ENCODE peak calls at places on chromosome 14, in five cellular contexts. J is colonic mucosa, P is BJ, W is choroid plexus epithelial cell, G is transverse colon. U is an unnamed sample.

GRCh38 chr14:96997269-96997668 is 200.1 kb downstream of the VRK1 start:
- DNase-seq in J (no peak), P (no peak), W (no peak), G (no peak), U (no peak)

GRCh38 chr14:77868552-77869300 is 68.8 kb downstream of the ADCK1 start:
- DNase-seq in J (no peak), P (no peak), W (no peak), G (no peak), U (no peak)

GRCh38 chr14:69610859-69611263 is 535 bp upstream of the SUSD6 start:
- DNase-seq in J (no peak), P (no peak), W (peak), G (no peak), U (no peak)

GRCh38 chr14:49950275-49951250 is 57.7 kb downstream of the ARF6 start:
- DNase-seq in J (peak), P (no peak), W (no peak), G (peak), U (no peak)

GRCh38 chr14:75191100-75191499 is 14.7 kb upstream of the TMED10 start:
- DNase-seq in J (no peak), P (no peak), W (no peak), G (no peak), U (no peak)

GRCh38 chr14:91453744-91454143 is 36.1 kb upstream of the CCDC88C start:
- DNase-seq in J (peak), P (no peak), W (no peak), G (peak), U (no peak)

GRCh38 chr14:77125275-77126073 is 16.1 kb downstream of the ZDHHC22 start:
- DNase-seq in J (no peak), P (no peak), W (no peak), G (no peak), U (no peak)

GRCh38 chr14:89543420-89543790 is 126.4 kb upstream of the FOXN3 start:
- DNase-seq in J (no peak), P (no peak), W (no peak), G (no peak), U (no peak)

GRCh38 chr14:32252030-32252670 is 49.1 kb upstream of the RNU6-8 start:
- DNase-seq in J (peak), P (no peak), W (peak), G (peak), U (peak)

GRCh38 chr14:25607095-25607657 is 557.2 kb upstream of the STXBP6 start:
- DNase-seq in J (no peak), P (no peak), W (no peak), G (no peak), U (no peak)

GRCh38 chr14:73264896-73265720 is 27.8 kb downstream of the PAPLN start:
- DNase-seq in J (no peak), P (no peak), W (no peak), G (no peak), U (no peak)

GRCh38 chr14:105898482-105899010 is 372.2 kb downstream of the TMEM121 start:
- DNase-seq in J (no peak), P (no peak), W (no peak), G (no peak), U (no peak)

DNA sequence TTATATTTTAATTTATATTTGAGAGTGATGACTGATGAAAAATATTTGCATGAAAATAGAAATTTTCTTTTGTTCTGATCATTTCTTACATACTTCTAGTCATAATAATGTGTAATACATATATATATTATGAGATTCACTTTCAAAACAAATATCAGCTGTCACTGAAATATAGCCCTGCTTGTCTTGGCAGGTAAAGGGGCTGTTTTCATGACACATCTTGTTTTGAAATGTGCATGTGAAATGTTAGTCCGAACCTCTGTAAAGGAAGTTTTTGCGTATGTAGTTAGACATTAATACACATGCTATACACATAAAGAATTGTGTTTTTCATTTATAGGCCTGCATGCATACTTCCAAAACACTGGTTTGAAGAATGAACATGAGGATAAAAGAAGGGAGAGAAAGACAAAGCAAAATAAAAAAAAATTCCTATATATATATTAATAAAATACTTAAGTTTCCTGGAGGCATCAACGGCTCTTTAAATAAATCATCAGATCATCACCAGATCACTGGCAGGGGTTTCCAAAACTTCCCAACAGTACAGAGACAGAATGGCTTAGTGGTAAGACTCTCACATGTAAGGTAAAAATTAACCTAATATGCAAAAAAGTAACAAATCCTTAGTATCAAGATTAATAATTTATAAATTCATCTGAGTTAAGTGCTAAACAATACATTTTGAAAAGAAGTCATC is 60.0 kb downstream of the SEL1L start:
- DNase-seq in J (no peak), P (no peak), W (no peak), G (no peak), U (no peak)
- H3K4me3 ChIP-seq in J (no peak), P (no peak), W (no peak), G (no peak), U (no peak)

DNA sequence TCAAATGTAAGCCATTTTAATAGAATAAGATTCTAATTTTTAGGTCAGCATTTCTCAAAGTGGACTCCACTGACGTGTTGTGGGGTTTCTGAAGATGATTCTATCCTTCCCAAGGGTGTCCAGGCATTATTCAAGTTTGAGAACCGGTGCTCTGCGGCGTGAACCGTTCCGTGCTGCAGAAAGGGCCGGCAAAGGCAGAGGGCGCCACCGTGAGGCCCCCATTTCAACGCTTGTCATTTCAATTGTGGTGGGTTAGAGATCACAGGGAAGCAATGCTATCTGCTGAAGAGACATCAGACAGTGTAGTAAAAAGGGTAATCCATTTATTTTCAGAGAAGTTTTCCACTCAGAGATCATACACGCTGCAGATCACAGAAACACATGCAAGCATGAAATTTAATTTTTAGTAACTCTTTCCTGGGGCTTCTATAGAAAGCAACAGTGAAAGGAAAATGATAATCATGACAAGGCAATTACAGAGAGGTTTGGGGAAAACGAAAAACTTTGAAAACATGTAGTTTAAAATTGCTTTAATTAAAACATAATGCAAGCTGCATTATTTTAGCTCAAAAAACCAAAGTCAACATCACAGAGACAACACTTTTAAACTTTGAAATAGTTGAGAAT is 201.7 kb downstream of the EXOC5 start:
- DNase-seq in J (peak), P (no peak), W (peak), G (peak), U (no peak)
- TF ChIP-seq CTCF in J (peak), P (peak), W (peak), G (peak), U (peak)

GRCh38 chr14:59585891-59586554 is 9.4 kb upstream of the CCDC175 start:
- DNase-seq in J (no peak), P (no peak), W (peak), G (no peak), U (peak)
- H3K4me3 ChIP-seq in J (no peak), P (no peak), W (no peak), G (no peak), U (no peak)

DNA sequence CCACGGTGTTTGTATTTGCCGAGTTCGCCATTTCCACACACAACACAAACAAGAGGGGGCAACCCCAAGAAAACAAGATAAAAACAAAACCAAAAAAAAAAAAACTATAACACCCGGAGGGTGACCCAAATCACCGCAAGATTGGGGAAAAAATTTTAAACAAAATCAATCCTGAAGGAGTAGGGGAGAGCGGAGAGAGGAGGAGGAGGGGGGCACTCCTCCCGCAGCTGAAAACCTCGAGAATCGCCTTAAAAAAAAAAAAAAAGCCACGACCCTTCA is 332 bp downstream of the GTF2A1 start:
- DNase-seq in J (no peak), P (no peak), W (no peak), G (no peak), U (no peak)
- TF ChIP-seq CTCF in J (no peak), P (no peak), W (no peak), G (no peak), U (no peak)

DNA sequence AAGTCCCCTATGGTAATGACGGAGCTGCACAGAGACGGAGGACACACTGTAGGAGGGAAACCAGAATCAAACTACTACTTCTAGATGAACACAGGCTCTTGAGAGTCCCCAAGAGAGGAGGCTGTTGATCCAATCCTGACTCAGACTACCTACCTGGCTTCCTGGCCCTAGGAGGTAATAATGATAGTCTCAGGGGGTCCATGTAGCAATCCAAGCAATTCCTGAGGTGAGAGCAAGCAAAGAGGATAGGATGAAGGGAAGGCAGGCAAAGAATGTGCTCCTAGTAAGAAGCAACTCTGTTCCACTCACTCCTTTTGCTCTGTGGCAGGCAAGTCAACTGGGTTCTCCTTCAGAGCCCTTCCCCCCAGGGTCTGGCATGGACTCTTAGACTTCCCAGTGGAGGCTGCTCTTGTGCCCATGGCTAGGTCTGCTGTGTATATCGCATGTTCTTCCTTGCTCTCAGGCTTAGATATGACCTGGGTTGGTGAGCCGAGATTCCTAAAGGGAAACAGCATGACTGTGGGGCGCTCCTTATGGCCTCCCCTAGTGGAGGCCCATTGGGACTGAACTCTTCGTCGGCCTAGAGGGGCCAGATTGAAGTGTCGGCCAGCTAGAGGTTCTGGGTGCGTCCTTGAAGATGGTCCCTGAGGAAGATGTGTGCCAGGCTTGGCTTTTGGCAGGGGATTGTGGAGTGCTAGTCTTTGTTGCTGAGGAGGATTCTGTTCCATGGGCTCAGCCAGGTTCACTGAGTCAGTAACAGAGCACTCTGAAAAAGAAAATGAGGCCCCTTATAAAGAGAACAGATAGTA is 2.1 kb downstream of the TINF2 start:
- DNase-seq in J (no peak), P (no peak), W (no peak), G (no peak), U (no peak)
- H3K4me3 ChIP-seq in J (no peak), P (no peak), W (no peak), G (no peak), U (no peak)

DNA sequence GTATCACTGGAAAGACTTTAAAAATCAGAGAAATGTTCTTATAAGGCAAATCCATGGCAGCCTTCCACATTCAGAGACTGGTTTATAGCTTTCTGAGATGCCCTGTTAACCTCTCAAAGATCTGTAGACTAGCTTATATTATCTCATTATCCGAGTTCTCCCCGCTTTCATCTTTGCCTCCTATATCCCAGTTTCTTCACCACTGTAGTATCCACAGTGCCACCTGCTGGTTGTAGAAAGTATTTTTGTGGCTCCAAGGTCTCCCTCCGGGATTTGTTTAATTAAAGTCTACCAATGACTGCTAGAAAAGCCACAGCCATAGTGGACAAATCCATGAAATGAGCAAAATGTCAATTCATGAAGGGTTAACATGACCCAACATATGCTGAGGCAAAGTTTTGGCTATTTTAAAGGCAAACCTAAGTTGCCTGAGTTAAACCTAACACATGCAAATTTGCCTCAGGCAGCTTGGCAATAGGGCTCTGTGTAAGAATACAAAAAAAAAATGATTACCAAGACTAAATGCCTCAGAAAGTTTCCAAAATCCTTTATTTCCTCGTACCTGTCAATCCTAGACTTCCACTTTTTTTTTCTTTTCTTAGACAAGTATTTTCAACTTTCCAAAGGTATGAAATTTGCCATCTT is 218.8 kb upstream of the BMP4 start:
- DNase-seq in J (peak), P (no peak), W (peak), G (peak), U (no peak)
- TF ChIP-seq CTCF in J (peak), P (peak), W (peak), G (peak), U (peak)

GRCh38 chr14:21534576-21534975 is 8.4 kb upstream of the SALL2 start:
- DNase-seq in J (no peak), P (no peak), W (peak), G (no peak), U (no peak)
- H3K4me3 ChIP-seq in J (no peak), P (no peak), W (no peak), G (no peak), U (no peak)

GRCh38 chr14:60093606-60094005 is 1.9 kb downstream of the PCNX4 start:
- DNase-seq in J (no peak), P (no peak), W (peak), G (no peak), U (no peak)
- TF ChIP-seq CTCF in J (no peak), P (no peak), W (no peak), G (no peak), U (no peak)

GRCh38 chr14:95711476-95712176 is 2.3 kb downstream of the TCL1A start:
- DNase-seq in J (no peak), P (no peak), W (no peak), G (no peak), U (no peak)
- H3K4me3 ChIP-seq in J (no peak), P (no peak), W (no peak), G (no peak), U (no peak)

U was measured in AG09309.